ENCODE peak calls at places on chromosomes 13 and 19, in six cellular contexts. U is GM03348, K is MG63, Z is thoracic aorta, Q is anterior cingulate cortex, C is T-helper 2 cell. F is an unnamed sample.

GRCh38 chr13:113745059-113745458 is 14.0 kb upstream of the TMEM255B start:
- DNase-seq in U (no peak), K (no peak), Z (no peak), Q (no peak), C (no peak), F (no peak)

GRCh38 chr19:17931532-17932191 is 1.2 kb upstream of the CCDC124 start:
- DNase-seq in U (no peak), K (no peak), Z (no peak), Q (no peak), C (no peak), F (no peak)

GRCh38 chr13:110425444-110425780 is 118.3 kb downstream of the COL4A2 start:
- DNase-seq in U (no peak), K (peak), Z (no peak), Q (no peak), C (no peak), F (no peak)

GRCh38 chr19:31214997-31215396 is 134.2 kb downstream of the TSHZ3 start:
- DNase-seq in U (no peak), K (no peak), Z (no peak), Q (no peak), C (no peak), F (no peak)

GRCh38 chr13:46288570-46289259 is 77.0 kb downstream of the LRRC63 start:
- DNase-seq in U (peak), K (no peak), Z (no peak), Q (no peak), C (peak), F (peak)

GRCh38 chr13:112699318-112699918 is 9.6 kb downstream of the ATP11A start:
- DNase-seq in U (no peak), K (no peak), Z (no peak), Q (no peak), C (no peak), F (no peak)

GRCh38 chr19:38425810-38426466 is at the start of gene RASGRP4:
- DNase-seq in U (no peak), K (no peak), Z (no peak), Q (no peak), C (no peak), F (no peak)

GRCh38 chr19:2330632-2331284 is 2.3 kb downstream of the SPPL2B start:
- DNase-seq in U (no peak), K (no peak), Z (no peak), Q (no peak), C (no peak), F (no peak)

GRCh38 chr13:114076329-114076761 is 56.1 kb downstream of the RASA3 start:
- DNase-seq in U (no peak), K (no peak), Z (no peak), Q (no peak), C (no peak), F (no peak)

GRCh38 chr13:72293206-72293605 is 426.2 kb upstream of the DACH1 start:
- DNase-seq in U (no peak), K (no peak), Z (no peak), Q (no peak), C (no peak), F (no peak)

GRCh38 chr19:44260343-44260681 is 626 bp downstream of the ZNF233 start:
- DNase-seq in U (peak), K (no peak), Z (no peak), Q (no peak), C (no peak), F (peak)

GRCh38 chr19:13020002-13020414 is 24.7 kb downstream of the NFIX start:
- DNase-seq in U (no peak), K (no peak), Z (no peak), Q (no peak), C (no peak), F (no peak)

GRCh38 chr19:43533546-43534304 is 737 bp downstream of the ZNF575 start:
- DNase-seq in U (peak), K (peak), Z (peak), Q (peak), C (peak), F (peak)

GRCh38 chr13:87674143-87674772 is 3.1 kb downstream of the SLITRK5 start:
- DNase-seq in U (no peak), K (no peak), Z (no peak), Q (no peak), C (no peak), F (no peak)

GRCh38 chr13:112885782-112886268 is 83.2 kb upstream of the MCF2L start:
- DNase-seq in U (peak), K (peak), Z (no peak), Q (no peak), C (no peak), F (peak)

GRCh38 chr19:16447015-16447384 is 24.8 kb downstream of the EPS15L1 start:
- DNase-seq in U (peak), K (no peak), Z (no peak), Q (no peak), C (peak), F (peak)

GRCh38 chr13:113608246-113608635 is 23.7 kb downstream of the TFDP1 start:
- DNase-seq in U (no peak), K (no peak), Z (no peak), Q (no peak), C (no peak), F (no peak)

GRCh38 chr13:62706035-62706434 is 1290.4 kb upstream of the PCDH20 start:
- DNase-seq in U (no peak), K (no peak), Z (no peak), Q (no peak), C (no peak), F (no peak)

GRCh38 chr19:40217027-40217810 is 965 bp downstream of the TTC9B start:
- DNase-seq in U (peak), K (no peak), Z (no peak), Q (no peak), C (no peak), F (no peak)

GRCh38 chr13:99281811-99282263 is 23.7 kb upstream of the GPR18 start:
- DNase-seq in U (peak), K (peak), Z (peak), Q (no peak), C (peak), F (peak)

GRCh38 chr19:439167-439900 is 21.5 kb downstream of the SHC2 start:
- DNase-seq in U (no peak), K (no peak), Z (no peak), Q (no peak), C (no peak), F (no peak)

GRCh38 chr13:64206430-64207225 is 2791.0 kb upstream of the PCDH20 start:
- DNase-seq in U (no peak), K (no peak), Z (no peak), Q (no peak), C (no peak), F (no peak)

GRCh38 chr13:113804703-113805430 is 45.8 kb downstream of the TMEM255B start:
- DNase-seq in U (no peak), K (no peak), Z (no peak), Q (no peak), C (no peak), F (no peak)

GRCh38 chr19:11273288-11273687 is 11.0 kb upstream of the DOCK6 start:
- DNase-seq in U (no peak), K (no peak), Z (no peak), Q (no peak), C (no peak), F (no peak)

GRCh38 chr19:51703655-51704515 is 10.8 kb downstream of the SPACA6 start:
- DNase-seq in U (peak), K (no peak), Z (peak), Q (peak), C (peak), F (peak)

GRCh38 chr19:11339254-11340098 is at the start of gene RAB3D:
- DNase-seq in U (peak), K (peak), Z (peak), Q (peak), C (peak), F (peak)

GRCh38 chr19:46015961-46016425 is 6.9 kb downstream of the PGLYRP1 start:
- DNase-seq in U (no peak), K (no peak), Z (no peak), Q (no peak), C (peak), F (peak)

GRCh38 chr19:873084-874019 is 13.9 kb downstream of the CFD start:
- DNase-seq in U (peak), K (no peak), Z (no peak), Q (no peak), C (peak), F (peak)

GRCh38 chr19:3386447-3387234 is 20.3 kb downstream of the NFIC start:
- DNase-seq in U (no peak), K (no peak), Z (no peak), Q (no peak), C (no peak), F (no peak)

F was measured in AG20443.